ENCODE peak calls at places on chromosomes 16 and 17, in four cellular contexts. M is ACHN, T is NCI-H510A, O is progenitor cell of endocrine pancreas. G is an unnamed sample.

GRCh38 chr16:19179890-19180490 is 11.9 kb downstream of the SYT17 start:
- DNase-seq in T (peak), M (peak), O (peak), G (peak)

GRCh38 chr16:74836111-74836671 is 61.6 kb upstream of the FA2H start:
- DNase-seq in M (no peak), T (no peak), O (no peak), G (no peak)

GRCh38 chr17:66533572-66533971 is 231.2 kb downstream of the PRKCA start:
- DNase-seq in O (peak), M (no peak), T (no peak), G (no peak)

GRCh38 chr16:3977376-3977775 is 96.9 kb upstream of the CREBBP start:
- DNase-seq in O (no peak), T (no peak), M (no peak), G (no peak)

GRCh38 chr17:18920911-18921441 is 31.0 kb upstream of the SLC5A10 start:
- DNase-seq in M (peak), O (no peak), T (no peak), G (peak)

GRCh38 chr16:67108931-67109406 is 772 bp upstream of the PHAF1 start:
- DNase-seq in T (no peak), O (no peak), M (no peak), G (no peak)

GRCh38 chr16:69589434-69590269 is 23.9 kb downstream of the NFAT5 start:
- DNase-seq in O (no peak), T (no peak), M (no peak), G (no peak)

GRCh38 chr17:29709861-29710849 is 87.4 kb upstream of the CORO6 start:
- DNase-seq in T (no peak), O (no peak), M (peak), G (no peak)

GRCh38 chr17:27665549-27665948 is 34.6 kb downstream of the LGALS9 start:
- DNase-seq in M (no peak), T (no peak), O (no peak), G (no peak)

GRCh38 chr16:65069090-65069489 is 52.8 kb downstream of the CDH11 start:
- DNase-seq in O (no peak), T (no peak), M (no peak), G (peak)